ENCODE peak calls at places on chromosome 13, in ten cellular contexts. V is AG09319; J is astrocyte of the spinal cord; A is stomach; L is brain microvascular endothelial cell; Z is OCI-LY7; E is omental fat pad; D is CD8-positive, alpha-beta T cell; B is astrocyte of the cerebellum; G is activated B cell treated with CpG ODN at 0.5 μM for 24 hours. O is an unnamed sample.

GRCh38 chr13:25598421-25598820 is 226.6 kb downstream of the ATP8A2 start:
- DNase-seq in V (no peak), J (no peak), A (no peak), L (no peak), Z (no peak), E (no peak), D (no peak), B (no peak), G (no peak), O (no peak)

GRCh38 chr13:100721885-100722512 is 47.4 kb upstream of the TMTC4 start:
- DNase-seq in V (peak; percentile 11), J (peak; percentile 50), A (peak; percentile 77), L (peak; percentile 53), Z (peak; percentile 39), E (peak; percentile 46), D (peak; percentile 28), B (peak; percentile 32), G (no peak), O (peak; percentile 35)

GRCh38 chr13:96089749-96090239 is at the start of gene HS6ST3:
- DNase-seq in V (no peak), J (peak; percentile 8), A (peak; percentile 73), L (no peak), Z (no peak), E (no peak), D (no peak), B (no peak), G (no peak), O (no peak)

GRCh38 chr13:60267498-60268202 is 103.9 kb upstream of the DIAPH3 start:
- DNase-seq in V (no peak), J (no peak), A (no peak), L (no peak), Z (peak; percentile 68), E (no peak), D (peak; percentile 3), B (no peak), G (no peak), O (no peak)

GRCh38 chr13:51747438-51748434 is 56.2 kb downstream of the DHRS12 start:
- DNase-seq in V (no peak), J (no peak), A (no peak), L (no peak), Z (no peak), E (no peak), D (no peak), B (no peak), G (no peak), O (no peak)

GRCh38 chr13:105084931-105085330 is 1450.5 kb downstream of the EFNB2 start:
- DNase-seq in V (no peak), J (no peak), A (no peak), L (no peak), Z (no peak), E (no peak), D (no peak), B (no peak), G (no peak), O (no peak)

GRCh38 chr13:40439928-40440327 is 226.5 kb downstream of the FOXO1 start:
- DNase-seq in V (no peak), J (no peak), A (no peak), L (no peak), Z (peak; percentile 59), E (no peak), D (no peak), B (no peak), G (no peak), O (no peak)

GRCh38 chr13:102405499-102406079 is 3.7 kb upstream of the FGF14 start:
- DNase-seq in V (no peak), J (peak; percentile 32), A (no peak), L (peak; percentile 17), Z (no peak), E (no peak), D (no peak), B (peak; percentile 24), G (no peak), O (no peak)

GRCh38 chr13:53368948-53369347 is 340.3 kb downstream of the OLFM4 start:
- DNase-seq in V (no peak), J (no peak), A (no peak), L (no peak), Z (no peak), E (no peak), D (no peak), B (no peak), G (no peak), O (no peak)

GRCh38 chr13:106156468-106156867 is 379.0 kb downstream of the EFNB2 start:
- DNase-seq in V (peak; percentile 80), J (peak; percentile 98), A (no peak), L (peak; percentile 97), Z (no peak), E (no peak), D (no peak), B (peak; percentile 92), G (no peak), O (no peak)

GRCh38 chr13:34469212-34469983 is 472.7 kb upstream of the NBEA start:
- DNase-seq in V (no peak), J (peak; percentile 27), A (no peak), L (no peak), Z (no peak), E (no peak), D (no peak), B (peak; percentile 44), G (no peak), O (no peak)

GRCh38 chr13:98436379-98436909 is 140.5 kb downstream of the STK24 start:
- DNase-seq in V (no peak), J (no peak), A (no peak), L (no peak), Z (no peak), E (no peak), D (no peak), B (no peak), G (no peak), O (no peak)

GRCh38 chr13:51733656-51734334 is 70.2 kb downstream of the DHRS12 start:
- DNase-seq in V (no peak), J (no peak), A (no peak), L (no peak), Z (no peak), E (no peak), D (no peak), B (no peak), G (no peak), O (no peak)

GRCh38 chr13:79469608-79470007 is 11.3 kb upstream of the NDFIP2 start:
- DNase-seq in V (no peak), J (no peak), A (no peak), L (no peak), Z (no peak), E (no peak), D (no peak), B (no peak), G (no peak), O (no peak)

GRCh38 chr13:89267734-89268133 is 1596.6 kb downstream of the SLITRK5 start:
- DNase-seq in V (no peak), J (peak; percentile 62), A (no peak), L (no peak), Z (no peak), E (no peak), D (no peak), B (peak; percentile 11), G (no peak), O (no peak)

GRCh38 chr13:41546372-41547252 is 89.3 kb downstream of the RGCC start:
- DNase-seq in V (no peak), J (peak; percentile 88), A (no peak), L (peak; percentile 81), Z (no peak), E (no peak), D (no peak), B (peak; percentile 89), G (no peak), O (no peak)

GRCh38 chr13:40588101-40588500 is 78.3 kb downstream of the FOXO1 start:
- DNase-seq in V (no peak), J (no peak), A (no peak), L (no peak), Z (no peak), E (no peak), D (no peak), B (no peak), G (no peak), O (no peak)

GRCh38 chr13:111325941-111326620 is 5.6 kb downstream of the TEX29 start:
- DNase-seq in V (no peak), J (no peak), A (no peak), L (no peak), Z (no peak), E (no peak), D (no peak), B (no peak), G (no peak), O (no peak)

GRCh38 chr13:113863511-113864302 is at the start of gene GAS6:
- DNase-seq in V (no peak), J (peak; percentile 33), A (peak; percentile 72), L (no peak), Z (no peak), E (peak; percentile 17), D (no peak), B (no peak), G (no peak), O (peak; percentile 16)
- TF ChIP-seq CTCF in V (no peak), J (peak; percentile 3), A (no peak), L (no peak), Z (no peak), E (no peak), D (no peak), B (peak; percentile 11), G (no peak), O (no peak)

GRCh38 chr13:92355213-92355612 is 871.4 kb upstream of the GPC6 start:
- DNase-seq in V (no peak), J (peak; percentile 48), A (no peak), L (peak; percentile 32), Z (peak; percentile 30), E (no peak), D (no peak), B (peak; percentile 2), G (no peak), O (no peak)
- TF ChIP-seq CTCF in V (no peak), J (peak; percentile 67), A (no peak), L (peak; percentile 82), Z (no peak), E (no peak), D (no peak), B (peak; percentile 65), G (no peak), O (no peak)

GRCh38 chr13:39284801-39285388 is 246.6 kb downstream of the NHLRC3 start:
- DNase-seq in V (no peak), J (no peak), A (no peak), L (no peak), Z (no peak), E (no peak), D (no peak), B (no peak), G (no peak), O (no peak)
- TF ChIP-seq CTCF in V (no peak), J (peak; percentile 1), A (no peak), L (peak; percentile 6), Z (peak; percentile 25), E (no peak), D (no peak), B (no peak), G (no peak), O (no peak)

DNA sequence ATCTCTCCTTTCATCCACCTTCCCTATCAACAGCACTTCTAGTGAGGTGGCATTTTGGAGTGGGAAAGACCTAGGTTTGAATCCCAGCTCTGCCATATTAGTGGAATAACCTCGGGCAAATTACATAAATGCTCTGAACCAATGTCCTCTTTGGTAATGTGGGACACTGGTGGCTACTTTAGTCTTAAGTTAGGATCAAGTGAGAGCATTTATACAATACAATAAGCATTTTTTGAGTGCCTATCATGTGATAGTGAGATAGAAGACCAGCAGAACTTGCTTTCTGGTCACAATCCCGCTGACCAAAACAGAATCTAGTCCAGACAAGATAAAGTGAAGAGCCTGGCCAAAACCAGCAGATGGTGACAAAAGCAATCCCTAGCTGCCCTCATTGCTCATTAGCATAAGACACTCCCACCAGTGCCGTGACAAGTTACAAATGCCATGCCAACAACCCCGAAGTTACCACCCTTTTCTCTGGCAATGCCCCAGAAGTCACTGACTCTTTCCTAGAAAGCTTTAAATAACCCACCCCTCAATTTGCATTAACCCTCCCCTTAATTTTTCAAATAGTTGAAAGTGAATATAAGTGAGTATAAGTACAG is 28.8 kb upstream of the KPNA3 start:
- DNase-seq in V (no peak), J (no peak), A (no peak), L (no peak), Z (no peak), E (no peak), D (no peak), B (no peak), G (no peak), O (no peak)
- TF ChIP-seq CTCF in V (no peak), J (no peak), A (no peak), L (no peak), Z (peak; percentile 62), E (no peak), D (no peak), B (no peak), G (no peak), O (no peak)

O was measured in natural killer cell.